ENCODE peak calls at places on chromosomes 13 and 19, in ten cellular contexts. T is thoracic aorta, W is heart left ventricle, Z is BJ, S is astrocyte of the spinal cord, G is GM23248, B is ovary, N is tibial nerve, R is neural progenitor cell, I is choroid plexus epithelial cell. D is an unnamed sample.
A peak's percentile ranks its signal among the peaks of the same experiment; 100 is the strongest.

GRCh38 chr19:39180749-39181148 is 16.0 kb upstream of the NCCRP1 start:
- DNase-seq in G (no peak), R (no peak), Z (no peak), T (no peak), I (no peak), N (no peak), W (no peak), S (no peak), B (no peak), D (no peak)

GRCh38 chr19:43532571-43532961 is 422 bp upstream of the ZNF575 start:
- DNase-seq in Z (no peak), B (peak; percentile 68), S (no peak), G (no peak), I (no peak), T (no peak), R (no peak), W (peak; percentile 56), N (no peak), D (no peak)

GRCh38 chr13:32947886-32948285 is 68.3 kb upstream of the KL start:
- DNase-seq in T (no peak), I (no peak), S (no peak), W (no peak), Z (no peak), N (no peak), B (no peak), R (peak; percentile 18), G (no peak), D (no peak)

GRCh38 chr19:12603714-12604113 is 6.9 kb downstream of the ZNF490 start:
- DNase-seq in Z (no peak), G (no peak), I (peak; percentile 46), B (no peak), T (no peak), S (peak; percentile 46), R (no peak), N (no peak), W (no peak), D (no peak)

GRCh38 chr19:41887711-41888382 is 4.9 kb downstream of the ARHGEF1 start:
- DNase-seq in S (peak; percentile 59), R (no peak), T (no peak), I (peak; percentile 40), W (peak; percentile 31), N (no peak), G (peak; percentile 49), Z (peak; percentile 15), B (no peak), D (no peak)

GRCh38 chr13:86581711-86582110 is 782.5 kb upstream of the SLITRK6 start:
- DNase-seq in I (peak; percentile 60), W (no peak), N (no peak), G (peak; percentile 47), T (no peak), R (no peak), Z (no peak), B (no peak), S (peak; percentile 64), D (no peak)

GRCh38 chr13:99969934-99970760 is 1.4 kb downstream of the ZIC5 start:
- DNase-seq in G (peak; percentile 71), B (no peak), N (no peak), S (peak; percentile 57), I (peak; percentile 72), W (no peak), Z (no peak), T (no peak), R (peak; percentile 92), D (no peak)

GRCh38 chr19:38247126-38247525 is 9.0 kb downstream of the PPP1R14A start:
- DNase-seq in Z (no peak), T (no peak), S (no peak), I (no peak), B (no peak), N (no peak), R (no peak), G (peak; percentile 55), W (no peak), D (no peak)

GRCh38 chr13:27079421-27079958 is 92.1 kb downstream of the USP12 start:
- DNase-seq in N (no peak), B (no peak), G (peak; percentile 72), T (no peak), I (peak; percentile 77), Z (peak; percentile 81), R (peak; percentile 5), S (peak; percentile 88), W (no peak), D (peak; percentile 91)

GRCh38 chr19:16367269-16367683 is 42.6 kb downstream of the KLF2 start:
- DNase-seq in T (no peak), B (no peak), W (no peak), Z (no peak), I (no peak), G (no peak), S (no peak), N (no peak), R (no peak), D (no peak)

GRCh38 chr13:50812242-50812641 is 31.2 kb downstream of the DLEU7 start:
- DNase-seq in N (no peak), Z (no peak), W (no peak), T (no peak), G (no peak), I (no peak), S (no peak), B (no peak), R (no peak), D (no peak)

GRCh38 chr19:51777570-51778460 is 16.8 kb downstream of the FPR2 start:
- DNase-seq in Z (peak; percentile 11), G (peak; percentile 85), B (peak; percentile 79), R (peak; percentile 85), I (peak; percentile 97), N (peak; percentile 51), T (no peak), W (peak; percentile 77), S (peak; percentile 79), D (peak; percentile 14)

GRCh38 chr13:20843177-20843576 is 59.4 kb downstream of the XPO4 start:
- DNase-seq in W (peak; percentile 63), Z (no peak), S (peak; percentile 66), N (no peak), R (no peak), I (peak; percentile 52), G (no peak), T (no peak), B (no peak), D (no peak)

GRCh38 chr19:49851456-49852259 is 699 bp downstream of the PTOV1 start:
- DNase-seq in G (peak; percentile 53), R (peak; percentile 88), I (no peak), Z (no peak), T (no peak), B (peak; percentile 73), S (no peak), W (no peak), N (no peak), D (no peak)

GRCh38 chr13:88526186-88526852 is 855.1 kb downstream of the SLITRK5 start:
- DNase-seq in G (no peak), W (no peak), I (no peak), Z (no peak), B (no peak), N (no peak), T (no peak), S (no peak), R (peak; percentile 60), D (no peak)

GRCh38 chr19:55554749-55555152 is 9.4 kb upstream of the SBK3 start:
- DNase-seq in I (no peak), T (no peak), Z (no peak), B (no peak), N (no peak), G (no peak), W (no peak), R (peak; percentile 70), S (no peak), D (no peak)

GRCh38 chr19:53896682-53897081 is 12.4 kb upstream of the CACNG7 start:
- DNase-seq in B (no peak), R (peak; percentile 33), G (no peak), N (no peak), S (no peak), W (no peak), I (no peak), T (no peak), Z (no peak), D (no peak)

GRCh38 chr13:113802090-113802531 is 43.1 kb downstream of the TMEM255B start:
- DNase-seq in I (peak; percentile 77), B (peak; percentile 73), Z (peak; percentile 25), N (peak; percentile 68), W (no peak), G (peak; percentile 85), R (peak; percentile 67), S (peak; percentile 74), T (no peak), D (no peak)

GRCh38 chr13:42533336-42533591 is 40.7 kb upstream of the TNFSF11 start:
- DNase-seq in N (no peak), B (no peak), I (no peak), W (no peak), G (no peak), T (no peak), Z (no peak), S (no peak), R (no peak), D (no peak)

GRCh38 chr19:8323781-8324185 is 2.5 kb downstream of the RPS28 start:
- DNase-seq in N (no peak), S (no peak), T (no peak), Z (no peak), R (no peak), W (no peak), B (no peak), I (no peak), G (no peak), D (no peak)
- H3K4me3 ChIP-seq in N (no peak overlapping the region), S (no peak overlapping the region), T (no peak overlapping the region), Z (no peak overlapping the region), R (no peak overlapping the region), W (no peak overlapping the region), B (no peak overlapping the region), I (no peak overlapping the region), G (no peak overlapping the region), D (no peak overlapping the region)

GRCh38 chr13:94115054-94115453 is 364.4 kb downstream of the DCT start:
- DNase-seq in I (no peak), G (no peak), R (no peak), B (no peak), S (no peak), N (no peak), Z (no peak), T (no peak), W (no peak), D (no peak)
- H3K4me3 ChIP-seq in I (no peak overlapping the region), G (no peak overlapping the region), R (no peak overlapping the region), B (no peak overlapping the region), S (no peak overlapping the region), N (no peak overlapping the region), Z (no peak overlapping the region), T (no peak overlapping the region), W (no peak overlapping the region), D (no peak overlapping the region)

GRCh38 chr19:7699422-7700127 is 2.4 kb downstream of the FCER2 start:
- DNase-seq in Z (no peak), S (no peak), B (no peak), N (no peak), G (peak; percentile 37), T (no peak), R (no peak), I (no peak), W (no peak), D (no peak)
- H3K4me3 ChIP-seq in Z (no peak overlapping the region), S (no peak overlapping the region), B (no peak overlapping the region), N (no peak overlapping the region), G (no peak overlapping the region), T (no peak overlapping the region), R (no peak overlapping the region), I (no peak overlapping the region), W (no peak overlapping the region), D (no peak overlapping the region)

DNA sequence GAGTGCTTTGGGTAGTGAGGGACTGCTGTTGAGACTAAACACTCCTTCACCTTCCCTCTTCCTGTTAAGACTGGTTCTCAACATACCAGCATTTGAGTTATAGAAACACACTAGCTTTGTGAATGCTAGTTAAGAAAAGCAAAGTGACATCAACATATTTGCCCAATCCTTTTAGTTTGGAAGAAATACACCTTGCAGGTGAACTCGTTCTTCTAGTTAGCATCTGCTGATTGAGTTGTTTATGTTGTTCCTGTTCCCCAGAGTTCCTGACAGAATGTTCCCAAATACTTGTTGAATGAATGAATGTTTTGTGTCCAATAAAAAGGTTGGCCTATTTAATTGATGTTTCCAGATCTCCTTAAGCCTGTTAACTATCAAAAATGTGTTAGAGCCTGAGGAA is 7.1 kb downstream of the LMO7 start:
- DNase-seq in Z (no peak), T (no peak), G (no peak), W (no peak), R (no peak), S (no peak), B (no peak), N (no peak), I (no peak), D (no peak)
- H3K4me3 ChIP-seq in Z (no peak overlapping the region), T (no peak overlapping the region), G (no peak overlapping the region), W (no peak overlapping the region), R (no peak overlapping the region), S (no peak overlapping the region), B (no peak overlapping the region), N (no peak overlapping the region), I (no peak overlapping the region), D (no peak overlapping the region)

D was measured in AG04449.